ENCODE peak calls at places on chromosomes 16 and 17, in eight cellular contexts. H is OCI-LY7, S is Karpas-422, Y is fibroblast of lung, L is K562, F is PC-3, J is neural progenitor cell, U is HCT116. G is an unnamed sample. For H3K36me3, the result is how much of the 10 kb centered on the place peaks cover.

GRCh38 chr17:45131616-45132301 is 556 bp downstream of the PLCD3 start:
- DNase-seq in H (peak), S (peak), Y (no peak), L (peak), F (peak), J (peak), U (no peak), G (peak)

GRCh38 chr17:61436995-61437704 is 15.1 kb upstream of the TBX4 start:
- DNase-seq in H (no peak), S (no peak), Y (no peak), L (no peak), F (no peak), J (no peak), U (no peak), G (no peak)

GRCh38 chr16:73131153-73131862 is 83.4 kb upstream of the ZFHX3 start:
- DNase-seq in H (no peak), S (no peak), Y (no peak), L (no peak), F (no peak), J (no peak), U (no peak), G (no peak)

GRCh38 chr16:18800674-18801196 is 614 bp downstream of the ARL6IP1 start:
- DNase-seq in H (no peak), S (no peak), Y (peak), L (peak), F (no peak), J (peak), U (no peak), G (peak)

GRCh38 chr16:85364323-85365040 is 248.6 kb upstream of the GSE1 start:
- DNase-seq in H (no peak), S (no peak), Y (peak), L (no peak), F (no peak), J (no peak), U (no peak), G (peak)

GRCh38 chr16:154223-155030 is 2.0 kb downstream of the HBZ start:
- DNase-seq in H (peak), S (no peak), Y (peak), L (peak), F (no peak), J (peak), U (no peak), G (peak)

GRCh38 chr17:45230787-45231480 is 9.2 kb downstream of the FMNL1 start:
- DNase-seq in H (no peak), S (no peak), Y (peak), L (no peak), F (peak), J (no peak), U (no peak), G (peak)

GRCh38 chr16:19583665-19584300 is 28.3 kb downstream of the VPS35L start:
- DNase-seq in H (peak), S (peak), Y (peak), L (peak), F (peak), J (peak), U (peak), G (peak)

GRCh38 chr16:89401641-89402445 is 88.5 kb downstream of the ANKRD11 start:
- DNase-seq in H (no peak), S (no peak), Y (peak), L (no peak), F (no peak), J (no peak), U (no peak), G (peak)
- H3K4me3 ChIP-seq in H (no peak), S (no peak), Y (no peak), L (no peak), F (no peak), J (no peak), U (no peak), G (no peak)

DNA sequence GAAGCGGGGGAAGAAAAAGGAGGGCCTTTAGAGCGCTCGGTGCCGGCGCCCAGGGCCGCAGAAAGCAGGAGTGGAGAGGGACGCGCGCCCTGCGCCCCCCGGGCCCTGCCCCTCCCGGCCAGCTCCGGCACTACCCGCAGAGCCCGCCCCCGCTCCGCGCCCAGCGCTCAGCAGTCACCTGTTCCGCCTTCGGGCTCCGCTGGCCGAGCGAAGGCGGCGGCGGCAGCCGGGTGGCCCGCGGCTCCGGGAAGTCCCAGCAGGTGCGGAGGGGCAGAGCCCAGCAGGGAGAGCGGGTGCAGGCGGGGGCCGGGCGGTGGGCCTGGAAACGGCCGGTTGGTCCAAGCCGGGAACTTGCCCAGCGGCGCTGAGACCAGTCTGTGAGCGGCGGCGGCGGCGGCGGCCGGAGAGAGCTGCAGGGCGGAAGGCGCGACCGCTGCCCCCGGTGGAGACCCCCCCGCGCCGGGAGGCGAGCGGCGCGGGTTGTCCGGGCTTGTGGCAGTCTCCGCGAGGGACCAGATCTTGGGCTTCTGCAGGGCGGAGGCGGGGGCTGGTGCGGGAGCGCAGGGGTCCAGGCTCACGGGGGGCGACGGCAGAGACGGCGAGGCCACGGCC is 2.2 kb downstream of the IRX3 start:
- DNase-seq in H (no peak), S (no peak), Y (peak), L (no peak), F (no peak), J (peak), U (no peak), G (peak)
- H2AFZ ChIP-seq in H (no peak), S (no peak), Y (no peak), L (no peak), F (no peak), J (peak), U (no peak), G (peak)

GRCh38 chr16:3599121-3599520 is 12.3 kb downstream of the SLX4 start:
- DNase-seq in H (no peak), S (no peak), Y (no peak), L (no peak), F (no peak), J (no peak), U (no peak), G (no peak)
- H3K36me3 ChIP-seq in H (half or more), S (under half), Y (under half), L (under half), F (under half), J (under half), U (under half), G (under half)

DNA sequence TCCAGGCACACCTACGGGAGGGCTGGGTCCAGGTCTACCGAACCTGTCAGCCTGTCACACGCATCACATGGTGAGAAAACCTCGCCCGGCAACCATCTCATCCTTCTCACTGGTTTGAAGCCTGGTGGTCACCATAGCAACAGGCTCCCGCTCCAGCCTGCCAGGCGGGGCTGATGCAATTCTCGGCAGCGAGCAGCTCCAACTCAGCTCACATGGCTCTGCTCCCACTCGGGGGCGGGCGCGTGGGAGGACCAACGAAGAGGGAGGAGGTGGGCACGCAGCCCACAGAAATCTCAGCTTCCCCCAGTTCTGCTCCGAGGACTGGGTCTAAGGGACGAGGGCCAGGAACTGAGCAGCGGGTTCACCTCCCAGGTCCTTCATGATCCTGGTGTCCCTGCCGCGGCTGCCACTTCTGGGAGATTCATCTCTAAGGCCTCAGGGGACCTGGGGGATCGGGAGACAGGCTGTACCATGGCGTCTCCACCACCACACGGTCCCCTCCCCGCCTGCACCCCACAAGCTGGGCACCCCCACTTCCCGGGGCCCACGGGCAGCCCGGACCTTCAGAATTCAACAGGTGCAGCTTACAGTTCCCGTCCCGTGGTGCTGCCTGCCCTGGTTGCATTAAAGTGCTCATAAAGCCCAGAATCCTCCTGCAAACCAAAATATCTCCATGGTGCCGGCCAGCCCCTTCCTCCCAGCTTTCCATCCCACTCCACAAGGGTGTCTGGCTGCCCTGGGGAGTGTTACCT is 25.8 kb downstream of the ABR start:
- DNase-seq in H (no peak), S (no peak), Y (peak), L (peak), F (peak), J (peak), U (no peak), G (peak)
- H3K4me3 ChIP-seq in H (no peak), S (no peak), Y (no peak), L (no peak), F (no peak), J (no peak), U (no peak), G (no peak)

GRCh38 chr17:41402161-41402560 is 4.8 kb upstream of the KRT31 start:
- DNase-seq in H (no peak), S (no peak), Y (peak), L (no peak), F (no peak), J (no peak), U (no peak), G (peak)
- H2AFZ ChIP-seq in H (no peak), S (no peak), Y (no peak), L (no peak), F (no peak), J (no peak), U (no peak), G (no peak)

GRCh38 chr17:8380049-8380448 is 2.9 kb downstream of the RPL26 start:
- DNase-seq in H (no peak), S (no peak), Y (no peak), L (no peak), F (no peak), J (no peak), U (no peak), G (no peak)
- H3K36me3 ChIP-seq in H (half or more), S (half or more), Y (under half), L (half or more), F (under half), J (under half), U (half or more), G (half or more)